ENCODE peak calls at places on chromosomes 5 and 9, in ten cellular contexts. R, V, A, N, J, L, W, G, U and O are unnamed samples.

GRCh38 chr5:56166671-56167070 is 66.5 kb downstream of the ANKRD55 start:
- DNase-seq in U (no peak), R (no peak), N (no peak), G (no peak), W (no peak), V (no peak), A (no peak), J (no peak), L (no peak), O (no peak)

GRCh38 chr5:61082516-61083280 is 79.6 kb downstream of the SMIM15 start:
- DNase-seq in G (no peak), U (no peak), A (no peak), N (peak; percentile 4), V (no peak), W (peak; percentile 25), L (no peak), J (no peak), R (no peak), O (no peak)

GRCh38 chr5:172266676-172267092 is 16.9 kb downstream of the UBTD2 start:
- DNase-seq in N (no peak), R (no peak), A (no peak), G (no peak), J (no peak), L (no peak), W (no peak), V (no peak), U (no peak), O (no peak)

GRCh38 chr5:135487839-135488514 is 35.8 kb upstream of the TIFAB start:
- DNase-seq in V (no peak), A (no peak), J (no peak), U (peak; percentile 78), R (no peak), N (no peak), L (no peak), W (no peak), G (peak; percentile 27), O (no peak)

GRCh38 chr9:2618289-2618688 is 3.3 kb upstream of the VLDLR start:
- DNase-seq in A (no peak), N (no peak), R (no peak), L (no peak), G (no peak), V (no peak), J (no peak), U (no peak), W (no peak), O (no peak)

GRCh38 chr5:64925123-64925522 is 156.4 kb downstream of the CWC27 start:
- DNase-seq in L (no peak), J (no peak), R (no peak), W (no peak), U (no peak), N (no peak), G (no peak), V (no peak), A (no peak), O (no peak)

GRCh38 chr5:165258188-165258855 is 1752.9 kb downstream of the MAT2B start:
- DNase-seq in J (no peak), R (no peak), L (no peak), G (peak; percentile 28), A (no peak), U (no peak), N (peak; percentile 0), W (no peak), V (no peak), O (no peak)

GRCh38 chr9:126295936-126296600 is 30.6 kb upstream of the MVB12B start:
- DNase-seq in J (no peak), L (no peak), V (no peak), A (no peak), R (no peak), G (no peak), U (no peak), W (peak; percentile 53), N (no peak), O (no peak)

GRCh38 chr5:93723005-93723404 is 18.4 kb downstream of the POU5F2 start:
- DNase-seq in U (no peak), L (no peak), G (no peak), J (no peak), R (no peak), V (no peak), A (no peak), W (peak; percentile 17), N (no peak), O (no peak)

GRCh38 chr9:83582026-83582425 is 40.9 kb upstream of the IDNK start:
- DNase-seq in N (peak; percentile 80), A (no peak), R (no peak), J (no peak), W (peak; percentile 56), U (no peak), L (peak; percentile 43), V (no peak), G (no peak), O (no peak)

GRCh38 chr9:20242767-20243166 is 379.5 kb downstream of the MLLT3 start:
- DNase-seq in N (no peak), G (peak; percentile 63), L (no peak), A (peak; percentile 96), W (no peak), R (no peak), J (peak; percentile 33), V (peak; percentile 18), U (peak; percentile 7), O (no peak)

DNA sequence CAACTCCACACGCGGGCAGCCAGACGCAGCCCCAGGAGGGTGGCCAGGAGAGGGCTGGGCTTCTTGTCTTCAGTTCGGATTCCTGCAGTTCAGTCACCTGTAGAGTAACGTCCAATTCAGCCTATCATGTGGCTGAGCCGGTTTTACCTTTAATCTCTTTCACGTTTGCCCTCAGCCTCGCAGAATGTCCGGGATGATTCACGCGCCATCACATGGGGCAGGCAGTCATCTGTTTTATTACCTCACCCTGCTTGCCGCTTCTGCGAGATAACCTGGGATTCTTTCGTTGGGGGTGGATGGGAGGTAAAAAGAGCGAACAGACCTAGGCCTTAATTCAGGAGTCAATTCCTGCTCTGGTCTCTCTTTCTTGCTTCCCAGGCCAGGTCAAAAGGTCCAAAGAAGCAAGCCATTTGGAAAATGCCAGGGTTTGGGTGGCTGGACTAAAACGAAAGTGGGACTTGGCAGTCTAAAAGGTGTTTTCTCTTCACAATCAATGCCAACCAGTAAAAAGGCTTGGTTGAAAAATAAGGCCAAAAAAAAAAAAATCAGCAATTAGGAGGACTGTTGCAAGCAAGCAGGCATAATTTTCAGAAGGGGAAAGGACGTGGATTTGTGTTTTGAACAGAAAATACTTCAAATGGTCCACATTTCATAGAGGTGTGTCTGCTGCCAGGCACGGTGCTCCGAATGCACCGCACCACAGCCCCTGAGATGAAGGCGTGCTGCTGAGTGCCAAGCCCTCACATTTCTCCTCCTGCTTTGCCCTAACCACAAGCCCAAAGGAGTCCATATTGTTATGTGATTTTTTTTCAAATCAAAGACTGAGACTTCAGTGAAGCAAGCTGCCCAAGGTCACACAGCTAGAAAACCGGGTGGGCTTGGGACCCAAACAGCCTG is 2.8 kb upstream of the WWC1 start:
- DNase-seq in V (no peak), J (no peak), N (no peak), U (peak; percentile 21), A (no peak), W (peak; percentile 94), R (no peak), L (no peak), G (peak; percentile 23), O (no peak)
- H3K4me3 ChIP-seq in V (no peak overlapping the region), J (no peak overlapping the region), N (no peak overlapping the region), U (no peak overlapping the region), A (no peak overlapping the region), W (peak overlapping the region; percentile 28), R (no peak overlapping the region), L (no peak overlapping the region), G (no peak overlapping the region), O (no peak overlapping the region)

DNA sequence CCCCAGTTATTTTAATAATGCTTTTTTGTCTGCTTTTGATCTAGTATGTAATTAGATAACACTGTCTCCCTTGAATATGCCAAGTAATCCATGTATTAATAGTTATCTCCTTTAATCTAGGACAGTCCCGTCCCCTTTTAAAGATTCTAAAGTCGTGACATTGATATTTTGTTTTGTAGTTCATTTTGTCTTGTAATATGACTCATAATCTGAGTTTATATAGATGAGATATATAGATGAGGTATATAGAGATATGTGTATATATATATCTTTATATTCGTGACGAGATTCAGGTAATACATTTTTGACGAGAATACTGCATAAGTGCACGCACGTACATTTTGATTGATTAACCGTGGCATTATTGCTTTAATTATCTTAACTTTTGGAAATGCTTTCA is 1.6 kb downstream of the SREK1 start:
- DNase-seq in R (no peak), U (no peak), N (no peak), A (no peak), J (no peak), L (no peak), V (no peak), W (no peak), G (no peak), O (no peak)
- H3K4me3 ChIP-seq in R (peak overlapping the region; percentile 90), U (peak overlapping the region; percentile 78), N (peak overlapping the region; percentile 95), A (peak overlapping the region; percentile 96), J (peak overlapping the region; percentile 94), L (peak overlapping the region; percentile 90), V (peak overlapping the region; percentile 94), W (peak overlapping the region; percentile 89), G (peak overlapping the region; percentile 88), O (peak overlapping the region; percentile 70)

GRCh38 chr5:169298193-169298592 is 2.7 kb downstream of the SLIT3 start:
- DNase-seq in L (no peak), J (no peak), V (no peak), R (no peak), W (peak; percentile 10), N (no peak), A (no peak), G (no peak), U (no peak), O (no peak)
- H3K4me3 ChIP-seq in L (peak overlapping the region; percentile 3), J (no peak overlapping the region), V (no peak overlapping the region), R (no peak overlapping the region), W (no peak overlapping the region), N (peak overlapping the region; percentile 86), A (no peak overlapping the region), G (no peak overlapping the region), U (no peak overlapping the region), O (no peak overlapping the region)

GRCh38 chr5:139669681-139670368 is 21.7 kb downstream of the CXXC5 start:
- DNase-seq in W (no peak), R (no peak), J (no peak), G (no peak), A (peak; percentile 44), N (no peak), V (peak; percentile 48), U (no peak), L (no peak), O (peak; percentile 42)

GRCh38 chr5:139668064-139668880 is 20.1 kb downstream of the CXXC5 start:
- DNase-seq in A (peak; percentile 57), U (peak; percentile 82), N (no peak), L (no peak), G (no peak), W (peak; percentile 73), J (peak; percentile 73), V (peak; percentile 42), R (no peak), O (peak; percentile 73)

GRCh38 chr5:139671096-139671841 is 23.1 kb downstream of the CXXC5 start:
- DNase-seq in A (no peak), N (no peak), U (no peak), L (no peak), V (no peak), W (peak; percentile 66), R (peak; percentile 81), J (peak; percentile 70), G (no peak), O (no peak)

GRCh38 chr5:139668924-139669680 is 21.0 kb downstream of the CXXC5 start:
- DNase-seq in V (no peak), W (no peak), J (peak; percentile 41), L (no peak), R (no peak), A (no peak), G (no peak), N (no peak), U (no peak), O (no peak)

GRCh38 chr5:139670369-139671095 is 22.4 kb downstream of the CXXC5 start:
- DNase-seq in A (peak; percentile 80), R (no peak), V (peak; percentile 34), W (no peak), U (no peak), G (no peak), J (peak; percentile 85), N (no peak), L (no peak), O (no peak)
- H3K4me3 ChIP-seq in A (peak overlapping the region; percentile 47), R (peak overlapping the region; percentile 67), V (peak overlapping the region; percentile 68), W (no peak overlapping the region), U (no peak overlapping the region), G (no peak overlapping the region), J (peak overlapping the region; percentile 69), N (no peak overlapping the region), L (peak overlapping the region; percentile 32), O (peak overlapping the region; percentile 66)